ENCODE peak calls at places on chromosomes 6 and 20, in nine cellular contexts. X, F, Y, H, A, G, Q, M and K are unnamed samples.

GRCh38 chr6:17744019-17744756 is 37.5 kb upstream of the NUP153 start:
- DNase-seq in X (no peak), F (no peak), Y (no peak), H (no peak), A (no peak), G (no peak), Q (no peak), M (no peak), K (no peak)

GRCh38 chr6:132813173-132813856 is 1.1 kb upstream of the RPS12 start:
- DNase-seq in X (peak; percentile 37), F (no peak), Y (no peak), H (no peak), A (peak; percentile 51), G (peak; percentile 14), Q (peak; percentile 54), M (peak; percentile 42), K (no peak)

GRCh38 chr6:93048381-93048780 is 371.0 kb downstream of the EPHA7 start:
- DNase-seq in X (no peak), F (peak; percentile 23), Y (no peak), H (no peak), A (no peak), G (no peak), Q (no peak), M (no peak), K (no peak)

GRCh38 chr6:42100029-42100901 is 42.2 kb downstream of the C6orf132 start:
- DNase-seq in X (peak; percentile 46), F (no peak), Y (no peak), H (no peak), A (no peak), G (no peak), Q (peak; percentile 47), M (no peak), K (no peak)

GRCh38 chr20:17972121-17972520 is 3.3 kb downstream of the MGME1 start:
- DNase-seq in X (no peak), F (no peak), Y (no peak), H (no peak), A (no peak), G (no peak), Q (peak; percentile 30), M (no peak), K (no peak)

GRCh38 chr6:105278813-105279212 is 99.0 kb upstream of the POPDC3 start:
- DNase-seq in X (no peak), F (no peak), Y (no peak), H (no peak), A (no peak), G (no peak), Q (no peak), M (no peak), K (no peak)

GRCh38 chr20:34072076-34072475 is 40.0 kb downstream of the EIF2S2 start:
- DNase-seq in X (no peak), F (no peak), Y (no peak), H (no peak), A (no peak), G (no peak), Q (no peak), M (no peak), K (no peak)

GRCh38 chr20:58557713-58558335 is 42.6 kb upstream of the APCDD1L start:
- DNase-seq in X (no peak), F (no peak), Y (no peak), H (no peak), A (no peak), G (no peak), Q (no peak), M (no peak), K (no peak)

GRCh38 chr6:30364591-30364990 is 19.6 kb downstream of the RPP21 start:
- DNase-seq in X (no peak), F (peak; percentile 41), Y (no peak), H (no peak), A (no peak), G (no peak), Q (no peak), M (no peak), K (no peak)

GRCh38 chr6:149881066-149881766 is 16.7 kb downstream of the RAET1E start:
- DNase-seq in X (no peak), F (no peak), Y (no peak), H (no peak), A (no peak), G (no peak), Q (no peak), M (no peak), K (no peak)

GRCh38 chr20:40438161-40438835 is 250.7 kb downstream of the MAFB start:
- DNase-seq in X (no peak), F (no peak), Y (no peak), H (no peak), A (no peak), G (no peak), Q (no peak), M (no peak), K (no peak)

GRCh38 chr6:91864911-91865310 is 1278.0 kb upstream of the MAP3K7 start:
- DNase-seq in X (no peak), F (no peak), Y (no peak), H (no peak), A (no peak), G (no peak), Q (no peak), M (no peak), K (no peak)

GRCh38 chr6:100344761-100345160 is 120.0 kb downstream of the SIM1 start:
- DNase-seq in X (no peak), F (no peak), Y (no peak), H (no peak), A (no peak), G (no peak), Q (no peak), M (no peak), K (no peak)